ENCODE peak calls at places on chromosomes 1 and 21, in five cellular contexts. R is GM12878, H is stomach, I is K562, V is breast epithelium. Z is an unnamed sample.

GRCh38 chr21:33971492-33972013 is 55.9 kb upstream of the ATP5PO start:
- DNase-seq in V (no peak), R (no peak), H (no peak), I (no peak), Z (no peak)

GRCh38 chr1:33086384-33086850 is 5.5 kb downstream of the AZIN2 start:
- DNase-seq in I (peak; percentile 64), R (peak; percentile 5), V (peak; percentile 63), H (peak; percentile 77), Z (peak; percentile 74)

GRCh38 chr21:40179167-40179566 is 311.9 kb downstream of the PCP4 start:
- DNase-seq in R (no peak), H (no peak), V (no peak), I (no peak), Z (peak; percentile 64)

GRCh38 chr1:230681599-230681998 is 32.3 kb downstream of the AGT start:
- DNase-seq in H (no peak), V (no peak), I (peak; percentile 82), R (no peak), Z (no peak)

GRCh38 chr1:199151634-199152429 is 513.0 kb downstream of the PTPRC start:
- DNase-seq in H (no peak), V (no peak), R (no peak), I (no peak), Z (no peak)

GRCh38 chr1:10980094-10980577 is 32.3 kb upstream of the TARDBP start:
- DNase-seq in I (no peak), V (peak; percentile 81), R (no peak), H (peak; percentile 88), Z (peak; percentile 86)

GRCh38 chr1:89987170-89987819 is 7.6 kb upstream of the ZNF326 start:
- DNase-seq in R (peak; percentile 45), V (no peak), H (peak; percentile 51), I (peak; percentile 73), Z (no peak)

GRCh38 chr1:58880592-58880991 is 96.7 kb upstream of the JUN start:
- DNase-seq in I (no peak), V (no peak), H (no peak), R (no peak), Z (no peak)

GRCh38 chr1:7574121-7575040 is 196.7 kb upstream of the VAMP3 start:
- DNase-seq in V (peak; percentile 73), R (no peak), H (peak; percentile 86), I (no peak), Z (no peak)

GRCh38 chr1:219880765-219881457 is 47.4 kb downstream of the SLC30A10 start:
- DNase-seq in R (no peak), H (no peak), I (no peak), V (no peak), Z (no peak)

GRCh38 chr1:115838805-115839705 is 1.9 kb downstream of the NHLH2 start:
- DNase-seq in R (no peak), I (no peak), H (peak; percentile 31), V (no peak), Z (no peak)

GRCh38 chr1:156444407-156445001 is 56.1 kb downstream of the MEF2D start:
- DNase-seq in H (no peak), R (no peak), V (no peak), I (peak; percentile 50), Z (no peak)

GRCh38 chr1:182520746-182521145 is 68.3 kb downstream of the RNASEL start:
- DNase-seq in H (no peak), V (no peak), R (no peak), I (no peak), Z (no peak)

GRCh38 chr1:42973304-42973703 is 14.6 kb upstream of the SLC2A1 start:
- DNase-seq in V (no peak), R (no peak), I (no peak), H (no peak), Z (no peak)

GRCh38 chr21:41233913-41234312 is 66.0 kb downstream of the BACE2 start:
- DNase-seq in R (no peak), V (no peak), H (no peak), I (no peak), Z (no peak)

GRCh38 chr1:53697671-53698380 is 41.1 kb downstream of the GLIS1 start:
- DNase-seq in R (no peak), V (no peak), I (no peak), H (no peak), Z (no peak)

GRCh38 chr21:42157606-42158310 is 61.2 kb upstream of the ABCG1 start:
- DNase-seq in V (no peak), R (no peak), H (no peak), I (no peak), Z (peak; percentile 33)

GRCh38 chr1:192747942-192748341 is 60.9 kb upstream of the RGS2 start:
- DNase-seq in H (no peak), I (no peak), R (no peak), V (no peak), Z (no peak)

GRCh38 chr1:79561521-79561978 is 555.0 kb upstream of the ADGRL4 start:
- DNase-seq in V (no peak), I (no peak), R (no peak), H (no peak), Z (no peak)

GRCh38 chr1:183285746-183286145 is 99.7 kb downstream of the LAMC2 start:
- DNase-seq in V (no peak), H (no peak), I (no peak), R (no peak), Z (no peak)

GRCh38 chr1:153678519-153679336 is at the start of gene NPR1:
- DNase-seq in I (no peak), V (no peak), R (no peak), H (peak; percentile 40), Z (peak; percentile 92)

DNA sequence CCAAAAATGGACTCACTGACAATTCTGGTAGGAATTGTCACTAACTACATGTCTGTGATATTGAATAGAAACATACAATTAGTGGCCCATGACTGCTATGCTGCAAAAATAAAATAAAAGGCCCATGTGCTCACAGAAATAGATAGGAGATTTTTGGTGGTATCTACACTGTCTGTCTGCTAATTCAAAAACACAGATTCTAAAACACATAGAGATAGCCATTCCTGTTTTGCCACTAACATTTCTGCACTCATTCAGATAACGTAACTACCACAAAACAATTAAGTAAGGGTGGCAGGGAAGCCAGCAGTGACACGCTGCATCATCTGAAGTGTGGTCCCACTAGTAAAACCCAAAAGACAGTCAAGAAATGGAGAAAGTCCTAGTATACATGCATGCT is 202.2 kb upstream of the NFIA start:
- DNase-seq in H (no peak), R (no peak), I (no peak), V (no peak), Z (no peak)
- H3K4me1 ChIP-seq in H (no peaks in the 10 kb centered on the region), R (no peaks in the 10 kb centered on the region), I (no peaks in the 10 kb centered on the region), V (no peaks in the 10 kb centered on the region), Z (no peaks in the 10 kb centered on the region)

GRCh38 chr21:36571556-36571955 is 91.6 kb upstream of the CLDN14 start:
- DNase-seq in V (no peak), I (no peak), R (no peak), H (no peak), Z (no peak)

GRCh38 chr21:36569511-36569910 is 89.6 kb upstream of the CLDN14 start:
- DNase-seq in R (no peak), H (no peak), V (no peak), I (no peak), Z (no peak)

GRCh38 chr21:36576441-36576840 is 96.5 kb upstream of the CLDN14 start:
- DNase-seq in I (no peak), R (no peak), H (no peak), V (no peak), Z (no peak)

GRCh38 chr21:36575306-36575705 is 95.4 kb upstream of the CLDN14 start:
- DNase-seq in V (no peak), R (no peak), H (no peak), I (no peak), Z (no peak)

DNA sequence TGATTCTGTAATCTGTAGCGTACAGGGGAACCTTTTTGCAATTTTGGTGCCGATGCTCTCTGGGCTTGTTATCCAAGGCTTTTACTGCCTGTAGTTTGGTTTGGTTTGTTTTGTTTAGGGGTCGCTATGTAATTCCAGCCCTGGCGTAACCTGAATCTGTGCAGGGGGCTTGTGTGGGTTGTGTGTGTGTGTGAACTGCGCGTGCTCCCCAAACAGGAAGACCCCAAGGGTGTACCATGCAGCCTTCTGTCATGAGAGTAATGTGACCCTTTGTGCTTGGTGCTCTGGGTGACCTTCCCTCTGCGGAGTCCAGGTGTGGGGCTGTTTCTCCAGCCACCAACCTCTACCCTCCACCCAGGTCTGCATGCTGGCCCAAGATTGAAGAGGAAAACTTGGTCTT is 92.2 kb upstream of the CLDN14 start:
- DNase-seq in V (no peak), R (no peak), I (no peak), H (no peak), Z (no peak)
- TF ChIP-seq CTCF in V (no peak), R (no peak), I (no peak), H (no peak), Z (no peak)

GRCh38 chr1:117060441-117061317 is 553 bp downstream of the TTF2 start:
- DNase-seq in R (peak; percentile 31), I (peak; percentile 76), H (no peak), V (no peak), Z (peak; percentile 81)

GRCh38 chr1:117059678-117060440 is at the start of gene TTF2:
- DNase-seq in H (peak; percentile 93), V (peak; percentile 93), R (peak; percentile 99), I (peak; percentile 100), Z (peak; percentile 97)

GRCh38 chr1:117058810-117059209 is 1.3 kb upstream of the TTF2 start:
- DNase-seq in R (no peak), H (no peak), V (no peak), I (no peak), Z (no peak)

GRCh38 chr1:117059334-117059677 is 820 bp upstream of the TTF2 start:
- DNase-seq in V (peak; percentile 68), I (peak; percentile 65), R (peak; percentile 52), H (peak; percentile 76), Z (no peak)

GRCh38 chr1:117061986-117062415 is 1.9 kb downstream of the TTF2 start:
- DNase-seq in I (peak; percentile 50), R (peak; percentile 69), H (no peak), V (no peak), Z (no peak)
- TF ChIP-seq POLR2AphosphoS5 in I (no peak), R (peak; percentile 66), H (no peak), V (no peak), Z (no peak)

GRCh38 chr1:25031601-25031965 is 101.5 kb upstream of the RUNX3 start:
- DNase-seq in R (no peak), V (no peak), H (no peak), I (no peak), Z (no peak)

GRCh38 chr1:25031966-25032667 is 102.0 kb upstream of the RUNX3 start:
- DNase-seq in R (peak; percentile 94), I (no peak), H (peak; percentile 81), V (no peak), Z (no peak)

GRCh38 chr1:25033030-25033827 is 103.2 kb upstream of the RUNX3 start:
- DNase-seq in I (no peak), H (no peak), R (no peak), V (no peak), Z (no peak)

GRCh38 chr1:25028910-25029599 is 99.0 kb upstream of the RUNX3 start:
- DNase-seq in V (no peak), I (no peak), H (no peak), R (no peak), Z (no peak)

GRCh38 chr1:25030674-25031589 is 100.9 kb upstream of the RUNX3 start:
- DNase-seq in R (peak; percentile 91), H (no peak), V (no peak), I (no peak), Z (no peak)
- H3K4me1 ChIP-seq in R (peaks cover 96% of the 10 kb centered on the region), H (no peaks in the 10 kb centered on the region), V (no peaks in the 10 kb centered on the region), I (no peaks in the 10 kb centered on the region), Z (peaks cover 15% of the 10 kb centered on the region)

GRCh38 chr1:51313268-51313852 is 17.0 kb downstream of the TTC39A start:
- DNase-seq in I (peak; percentile 58), V (no peak), R (no peak), H (no peak), Z (no peak)
- TF ChIP-seq CTCF in I (peak; percentile 44), V (no peak), R (peak; percentile 16), H (no peak), Z (no peak)